ENCODE peak calls at places on chromosomes 6 and 20, in seven cellular contexts. G is IMR-90, N is BJ, Q is A549, R is AG04450, C is DND-41, E is fibroblast of villous mesenchyme. X is an unnamed sample.

GRCh38 chr6:10655508-10656055 is 38.8 kb downstream of the C6orf52 start:
- DNase-seq in G (no peak), N (no peak), Q (no peak), R (no peak), C (peak), E (no peak), X (no peak)

GRCh38 chr20:7090001-7090400 is 322.5 kb downstream of the BMP2 start:
- DNase-seq in G (no peak), N (no peak), Q (no peak), R (no peak), C (no peak), E (no peak), X (no peak)

GRCh38 chr6:93581371-93581770 is 162.0 kb upstream of the EPHA7 start:
- DNase-seq in G (no peak), N (no peak), Q (no peak), R (no peak), C (no peak), E (no peak), X (no peak)

GRCh38 chr20:50285376-50286173 is 94.9 kb downstream of the CEBPB start:
- DNase-seq in G (peak), N (peak), Q (no peak), R (no peak), C (no peak), E (peak), X (peak)

GRCh38 chr6:163579880-163580295 is 165.4 kb downstream of the QKI start:
- DNase-seq in G (no peak), N (no peak), Q (peak), R (no peak), C (no peak), E (peak), X (no peak)

GRCh38 chr6:33696538-33697518 is 14.7 kb downstream of the UQCC2 start:
- DNase-seq in G (peak), N (no peak), Q (no peak), R (peak), C (no peak), E (peak), X (peak)

GRCh38 chr20:5150226-5151076 is 23.6 kb downstream of the CDS2 start:
- DNase-seq in G (peak), N (no peak), Q (peak), R (no peak), C (no peak), E (peak), X (no peak)

GRCh38 chr6:3756516-3757010 is 5.0 kb upstream of the PXDC1 start:
- DNase-seq in G (no peak), N (no peak), Q (no peak), R (no peak), C (no peak), E (no peak), X (no peak)

GRCh38 chr20:1971893-1972586 is 21.8 kb downstream of the PDYN start:
- DNase-seq in G (no peak), N (no peak), Q (no peak), R (no peak), C (no peak), E (no peak), X (no peak)

GRCh38 chr6:137277971-137278602 is 58.9 kb upstream of the IFNGR1 start:
- DNase-seq in G (peak), N (peak), Q (peak), R (peak), C (no peak), E (peak), X (no peak)
- H3K4me3 ChIP-seq in G (no peak), N (no peak), Q (no peak), R (no peak), C (no peak), E (no peak), X (no peak)

DNA sequence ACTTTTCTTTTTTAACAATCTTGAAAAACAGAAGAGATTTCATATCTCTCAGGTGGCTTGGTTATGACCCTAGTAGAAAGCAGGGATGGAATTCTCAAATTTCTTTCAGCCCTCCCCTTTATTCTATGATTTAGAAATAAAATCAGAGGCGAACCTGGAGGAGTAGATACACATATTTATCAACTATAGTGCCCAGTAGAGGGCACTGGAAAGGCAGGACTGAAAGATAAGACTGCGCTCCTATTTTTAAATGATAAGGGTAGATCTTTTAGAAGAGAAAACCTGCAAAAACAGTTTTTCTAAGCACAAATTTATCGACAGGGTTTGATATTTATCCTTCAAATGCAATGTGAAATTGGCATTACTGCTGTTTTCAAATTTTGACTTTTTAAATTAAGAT is 1296.6 kb downstream of the EPHA7 start:
- DNase-seq in G (peak), N (no peak), Q (no peak), R (no peak), C (no peak), E (peak), X (no peak)
- TF ChIP-seq CTCF in G (peak), N (peak), Q (peak), R (peak), C (peak), E (peak), X (no peak)

GRCh38 chr6:155123520-155123919 is 128.4 kb downstream of the TIAM2 start:
- DNase-seq in G (no peak), N (no peak), Q (no peak), R (no peak), C (no peak), E (no peak), X (no peak)

GRCh38 chr6:155120034-155120433 is 124.9 kb downstream of the TIAM2 start:
- DNase-seq in G (no peak), N (no peak), Q (no peak), R (no peak), C (no peak), E (no peak), X (no peak)

GRCh38 chr6:155122199-155122950 is 127.3 kb downstream of the TIAM2 start:
- DNase-seq in G (no peak), N (no peak), Q (no peak), R (no peak), C (no peak), E (no peak), X (no peak)

GRCh38 chr6:155125916-155126315 is 130.8 kb downstream of the TIAM2 start:
- DNase-seq in G (peak), N (peak), Q (no peak), R (no peak), C (no peak), E (peak), X (peak)

GRCh38 chr6:155121699-155122098 is 126.6 kb downstream of the TIAM2 start:
- DNase-seq in G (no peak), N (no peak), Q (no peak), R (no peak), C (no peak), E (peak), X (no peak)
- H3K4me3 ChIP-seq in G (no peak), N (peak), Q (no peak), R (no peak), C (no peak), E (no peak), X (peak)

DNA sequence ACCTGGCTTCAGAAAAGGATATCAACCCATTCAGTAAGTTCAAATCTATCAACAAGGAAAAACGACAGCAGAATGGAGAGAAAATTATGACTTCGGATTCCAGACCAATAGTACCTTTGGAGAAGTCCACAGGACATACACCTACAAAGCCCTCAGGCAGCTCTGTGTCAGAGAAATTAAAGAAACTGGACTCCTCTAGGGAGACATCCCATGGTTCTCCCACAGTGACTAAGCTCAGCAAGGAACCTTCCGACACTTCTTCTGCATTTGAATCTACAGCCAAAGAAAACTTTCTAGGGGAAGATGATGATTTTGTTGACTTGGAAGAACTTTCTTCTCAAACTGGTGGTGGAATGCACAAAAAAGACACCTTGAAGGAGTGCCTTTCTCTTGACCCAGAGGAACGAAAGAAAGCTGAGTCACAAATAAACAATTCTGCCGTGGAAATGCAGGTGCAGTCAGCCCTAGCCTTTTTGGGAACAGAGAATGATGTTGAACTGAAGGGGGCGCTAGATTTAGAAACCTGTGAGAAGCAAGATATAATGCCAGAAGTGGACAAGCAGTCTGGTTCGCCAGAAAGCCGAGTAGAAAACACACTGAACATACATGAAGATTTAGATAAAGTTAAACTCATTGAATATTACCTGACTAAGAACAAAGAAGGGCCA is 67.4 kb upstream of the HINT3 start:
- DNase-seq in G (peak), N (no peak), Q (peak), R (no peak), C (no peak), E (peak), X (no peak)
- TF ChIP-seq CTCF in G (peak), N (peak), Q (peak), R (peak), C (peak), E (peak), X (peak)

DNA sequence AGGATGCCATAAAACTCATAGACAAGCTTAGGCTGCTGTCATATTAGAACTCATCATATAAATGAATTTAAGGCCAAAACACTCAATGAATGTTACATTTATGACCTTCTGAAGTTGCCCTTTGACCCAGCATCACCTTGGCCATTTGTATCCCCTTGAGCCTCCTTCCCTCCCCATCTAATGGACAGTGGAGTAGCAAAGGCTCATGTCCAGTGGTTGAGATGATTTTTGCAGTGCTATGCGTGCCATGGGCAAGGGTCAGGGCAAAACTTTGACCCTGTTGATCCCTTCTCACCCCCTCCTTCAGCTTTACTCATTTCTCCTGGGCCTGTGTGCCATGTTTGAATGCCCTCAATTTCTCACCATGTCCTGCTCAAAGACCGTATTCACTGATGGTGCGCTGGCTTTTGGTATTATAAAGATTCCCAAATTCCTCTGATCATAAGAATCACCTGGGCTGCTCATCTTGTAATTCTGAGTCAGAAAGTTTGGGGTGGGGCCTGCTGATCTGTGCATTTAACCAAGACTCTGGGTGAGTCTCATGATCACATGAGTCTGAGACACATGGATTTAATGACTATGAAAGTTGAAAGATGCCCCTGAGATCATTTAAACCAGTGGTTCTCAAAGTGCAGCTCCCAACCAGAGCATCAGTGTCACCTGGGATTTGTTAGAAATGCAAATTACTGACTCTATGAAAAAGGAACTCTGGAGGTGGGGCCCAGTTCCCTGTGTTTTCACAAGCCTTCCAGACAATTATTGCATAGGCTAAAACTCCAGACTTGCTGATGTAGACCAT is 57.5 kb upstream of the IL20RA start:
- DNase-seq in G (no peak), N (no peak), Q (no peak), R (no peak), C (no peak), E (no peak), X (no peak)
- H3K4me3 ChIP-seq in G (no peak), N (no peak), Q (no peak), R (no peak), C (no peak), E (no peak), X (no peak)

GRCh38 chr6:149458196-149458595 is 26.6 kb downstream of the ZC3H12D start:
- DNase-seq in G (peak), N (no peak), Q (no peak), R (no peak), C (no peak), E (no peak), X (no peak)

GRCh38 chr6:149463781-149464180 is 21.0 kb downstream of the ZC3H12D start:
- DNase-seq in G (peak), N (no peak), Q (no peak), R (no peak), C (no peak), E (peak), X (no peak)

GRCh38 chr6:149459761-149460160 is 25.1 kb downstream of the ZC3H12D start:
- DNase-seq in G (peak), N (no peak), Q (no peak), R (no peak), C (no peak), E (no peak), X (no peak)

GRCh38 chr6:149464411-149464810 is 20.4 kb downstream of the ZC3H12D start:
- DNase-seq in G (no peak), N (no peak), Q (no peak), R (no peak), C (no peak), E (no peak), X (no peak)

DNA sequence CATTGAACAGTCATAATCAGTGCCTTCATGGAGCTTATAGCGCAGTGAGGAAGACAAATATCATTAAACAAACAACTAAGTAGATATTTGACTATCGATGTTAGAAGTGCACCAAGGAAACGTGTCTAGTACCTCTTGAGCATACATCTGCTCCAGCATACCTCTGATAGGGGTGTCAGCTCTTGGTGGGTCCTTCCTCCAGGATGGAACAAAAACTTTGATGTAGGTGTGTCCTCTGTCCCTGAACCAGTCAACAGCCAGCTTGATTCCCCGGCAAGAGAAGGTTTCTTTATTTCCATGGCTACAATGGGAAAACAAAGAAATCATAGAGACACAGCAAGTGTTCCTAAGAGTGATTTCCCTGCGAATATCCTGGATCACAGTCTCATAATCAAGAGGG is 23.1 kb downstream of the ZC3H12D start:
- DNase-seq in G (no peak), N (no peak), Q (no peak), R (no peak), C (no peak), E (no peak), X (no peak)
- TF ChIP-seq CTCF in G (no peak), N (no peak), Q (no peak), R (no peak), C (no peak), E (no peak), X (no peak)